ENCODE peak calls at places on chromosomes 6 and 20, in six cellular contexts. L is CD4-positive, alpha-beta T cell; N is Caco-2; Q is Peyer's patch; F is cardiac fibroblast; A is HCT116. V is an unnamed sample.

GRCh38 chr6:36852481-36853147 is 13.4 kb upstream of the CPNE5 start:
- DNase-seq in L (no peak), N (no peak), Q (no peak), F (peak; percentile 77), A (no peak), V (no peak)

GRCh38 chr6:116616757-116617093 is 446 bp downstream of the RSPH4A start:
- DNase-seq in L (peak; percentile 3), N (peak; percentile 40), Q (no peak), F (no peak), A (no peak), V (peak; percentile 42)

GRCh38 chr6:77447254-77447653 is 16.0 kb downstream of the HTR1B start:
- DNase-seq in L (no peak), N (no peak), Q (no peak), F (peak; percentile 58), A (no peak), V (no peak)

GRCh38 chr6:38909020-38909730 is 139.4 kb upstream of the GLP1R start:
- DNase-seq in L (no peak), N (peak; percentile 3), Q (no peak), F (no peak), A (no peak), V (no peak)

GRCh38 chr6:158789115-158789917 is 29.9 kb downstream of the EZR start:
- DNase-seq in L (peak; percentile 53), N (no peak), Q (peak; percentile 85), F (no peak), A (no peak), V (no peak)

GRCh38 chr6:4459981-4460380 is 316.2 kb upstream of the CDYL start:
- DNase-seq in L (no peak), N (no peak), Q (no peak), F (no peak), A (no peak), V (no peak)

GRCh38 chr20:24772667-24773066 is 176.4 kb upstream of the CST7 start:
- DNase-seq in L (no peak), N (no peak), Q (no peak), F (no peak), A (no peak), V (no peak)

GRCh38 chr6:163054641-163055040 is 326.9 kb downstream of the PACRG start:
- DNase-seq in L (no peak), N (no peak), Q (no peak), F (no peak), A (no peak), V (no peak)

GRCh38 chr6:108656834-108657233 is 96.1 kb downstream of the FOXO3 start:
- DNase-seq in L (no peak), N (peak; percentile 7), Q (no peak), F (no peak), A (no peak), V (no peak)

GRCh38 chr20:3046677-3047462 is 1.0 kb downstream of the MRPS26 start:
- DNase-seq in L (no peak), N (peak; percentile 52), Q (no peak), F (peak; percentile 23), A (peak; percentile 34), V (no peak)

GRCh38 chr6:128554302-128554701 is 33.9 kb upstream of the PTPRK start:
- DNase-seq in L (no peak), N (no peak), Q (no peak), F (peak; percentile 52), A (peak; percentile 15), V (no peak)

GRCh38 chr6:117916483-117916882 is 9.4 kb downstream of the SLC35F1 start:
- DNase-seq in L (no peak), N (no peak), Q (no peak), F (no peak), A (no peak), V (no peak)

GRCh38 chr6:2663123-2663522 is 87.6 kb downstream of the MYLK4 start:
- DNase-seq in L (no peak), N (no peak), Q (no peak), F (no peak), A (no peak), V (no peak)

GRCh38 chr20:41344477-41344876 is 3.9 kb downstream of the LPIN3 start:
- DNase-seq in L (no peak), N (no peak), Q (no peak), F (no peak), A (no peak), V (no peak)

GRCh38 chr6:134257516-134257915 is 60.4 kb downstream of the SGK1 start:
- DNase-seq in L (no peak), N (no peak), Q (no peak), F (no peak), A (no peak), V (no peak)

GRCh38 chr6:168163096-168163731 is 84.2 kb upstream of the FRMD1 start:
- DNase-seq in L (no peak), N (no peak), Q (no peak), F (peak; percentile 18), A (no peak), V (no peak)

GRCh38 chr20:40494238-40494637 is 194.8 kb downstream of the MAFB start:
- DNase-seq in L (no peak), N (no peak), Q (peak; percentile 65), F (no peak), A (no peak), V (no peak)

GRCh38 chr20:57432874-57433491 is 41.8 kb downstream of the RBM38 start:
- DNase-seq in L (peak; percentile 57), N (no peak), Q (peak; percentile 89), F (peak; percentile 41), A (no peak), V (no peak)

GRCh38 chr6:148525453-148525852 is 182.8 kb downstream of the SASH1 start:
- DNase-seq in L (no peak), N (no peak), Q (no peak), F (peak; percentile 82), A (no peak), V (no peak)

GRCh38 chr6:164991573-164991972 is 317.8 kb downstream of the C6orf118 start:
- DNase-seq in L (no peak), N (no peak), Q (no peak), F (no peak), A (no peak), V (no peak)

GRCh38 chr6:88650029-88650619 is 313.3 kb downstream of the RNGTT start:
- DNase-seq in L (no peak), N (no peak), Q (no peak), F (peak; percentile 60), A (no peak), V (no peak)

GRCh38 chr20:39588148-39588757 is 626.1 kb downstream of the DHX35 start:
- DNase-seq in L (no peak), N (no peak), Q (no peak), F (no peak), A (no peak), V (no peak)

GRCh38 chr6:41824571-41825569 is 37.4 kb downstream of the TOMM6 start:
- DNase-seq in L (no peak), N (no peak), Q (no peak), F (peak; percentile 22), A (no peak), V (no peak)

GRCh38 chr6:16174368-16175078 is 45.6 kb downstream of the MYLIP start:
- DNase-seq in L (no peak), N (peak; percentile 68), Q (no peak), F (no peak), A (no peak), V (no peak)

GRCh38 chr6:27568226-27568889 is 95.5 kb upstream of the ZNF184 start:
- DNase-seq in L (no peak), N (peak; percentile 80), Q (no peak), F (no peak), A (no peak), V (no peak)

GRCh38 chr6:27562027-27562410 is 89.1 kb upstream of the ZNF184 start:
- DNase-seq in L (no peak), N (no peak), Q (no peak), F (no peak), A (peak; percentile 59), V (no peak)

GRCh38 chr6:27565839-27566779 is 93.2 kb upstream of the ZNF184 start:
- DNase-seq in L (no peak), N (no peak), Q (no peak), F (no peak), A (no peak), V (peak; percentile 38)
- TF ChIP-seq CTCF in L (no peak), N (no peak), Q (no peak), F (no peak), A (peak; percentile 14), V (peak; percentile 40)

DNA sequence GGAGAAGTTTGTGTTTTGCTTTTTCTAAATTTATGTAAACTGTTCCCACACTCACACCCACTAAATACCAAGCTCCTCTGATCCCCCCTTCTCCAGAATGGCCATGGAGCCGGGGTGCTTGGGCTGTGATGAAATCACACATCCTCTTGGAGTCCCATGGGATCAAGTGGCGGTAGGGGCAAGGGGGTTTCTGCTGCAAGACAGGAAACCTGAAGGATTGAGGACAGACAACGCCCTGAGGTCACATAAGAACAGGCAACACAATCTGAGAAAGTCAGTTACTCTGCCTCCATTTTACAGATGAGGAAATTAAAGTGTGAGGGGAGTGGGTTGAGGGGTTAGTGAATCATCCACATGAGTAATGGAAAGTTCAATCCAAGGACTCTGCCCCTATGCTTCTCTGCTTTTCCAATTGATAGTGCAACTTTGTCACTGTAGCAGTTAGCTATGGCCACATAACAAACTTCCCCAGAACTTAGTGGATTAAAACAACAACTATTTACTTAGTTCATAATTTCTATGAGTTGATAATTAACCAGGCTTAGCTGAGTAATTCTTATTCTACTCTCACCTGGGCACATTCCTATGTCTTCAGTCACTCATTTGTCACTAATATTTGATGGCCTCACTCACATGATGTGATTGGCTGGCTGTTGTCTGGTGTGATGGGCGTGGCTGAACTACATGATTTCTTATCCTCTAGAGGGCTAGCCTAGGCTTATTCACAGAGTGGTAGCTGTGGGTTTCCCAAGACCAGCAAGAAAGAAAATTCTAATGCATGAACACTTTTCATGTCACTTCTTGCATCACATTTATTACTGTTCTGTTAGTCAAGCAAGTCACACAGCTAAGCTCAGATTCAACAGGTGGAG is 311.1 kb upstream of the RNF24 start:
- DNase-seq in L (no peak), N (peak; percentile 25), Q (no peak), F (no peak), A (peak; percentile 28), V (no peak)
- TF ChIP-seq CTCF in L (no peak), N (no peak), Q (no peak), F (no peak), A (no peak), V (no peak)

DNA sequence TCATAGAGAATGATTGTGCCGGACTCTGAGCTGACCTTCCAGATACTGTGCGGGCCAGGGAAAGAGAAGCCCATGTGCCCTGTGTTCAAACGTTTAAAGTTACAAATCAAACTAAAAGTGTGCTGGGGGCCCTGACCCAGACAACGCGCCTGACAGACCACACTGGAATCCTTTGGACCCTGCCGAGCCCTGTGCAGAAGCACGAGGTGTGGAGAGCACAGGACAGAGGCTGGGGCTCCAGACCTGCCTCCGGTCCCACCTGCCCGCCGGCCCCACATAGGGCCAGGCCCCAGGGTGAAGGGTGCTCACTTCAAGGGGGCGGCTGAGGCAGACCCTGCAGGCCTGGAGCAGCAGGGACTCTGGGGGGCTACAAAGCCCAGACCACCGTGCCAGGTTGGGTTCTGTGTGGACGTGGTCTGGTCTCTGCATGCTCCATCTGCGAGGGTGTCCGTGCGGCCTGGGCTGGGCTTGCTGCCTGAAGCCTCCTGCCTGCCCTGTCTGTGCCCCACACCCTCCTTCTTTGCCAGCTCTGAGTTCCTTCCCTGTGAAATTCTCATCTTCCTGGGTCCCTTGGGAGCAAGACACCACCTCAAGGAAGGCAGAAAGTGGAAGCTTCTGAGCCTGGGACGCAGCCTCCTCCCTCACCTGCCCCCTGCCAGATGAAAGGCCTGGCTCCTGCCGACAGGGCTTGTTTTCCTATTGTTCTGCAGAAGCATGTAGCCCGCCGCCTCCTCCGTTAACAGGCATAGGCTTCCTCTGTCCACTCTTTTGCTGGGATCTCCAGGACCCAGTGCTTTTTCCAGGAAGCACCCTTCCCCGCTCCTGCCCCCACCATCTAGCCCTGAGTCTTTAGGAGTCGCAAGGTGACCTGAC is 186.2 kb downstream of the ERMARD start:
- DNase-seq in L (no peak), N (no peak), Q (no peak), F (no peak), A (no peak), V (no peak)
- TF ChIP-seq CTCF in L (no peak), N (no peak), Q (no peak), F (no peak), A (no peak), V (no peak)

GRCh38 chr20:61980647-61981583 is 84.8 kb downstream of the TAF4 start:
- DNase-seq in L (no peak), N (peak; percentile 63), Q (no peak), F (peak; percentile 18), A (peak; percentile 3), V (peak; percentile 33)
- TF ChIP-seq CTCF in L (no peak), N (peak; percentile 64), Q (peak; percentile 7), F (peak; percentile 50), A (peak; percentile 55), V (peak; percentile 35)